ENCODE peak calls at places on chromosomes 13 and 19, in ten cellular contexts. E is HCT116, C is esophagus muscularis mucosa, K is uterus, J is body of pancreas, W is heart left ventricle, Z is A549, B is IMR-90, Q is testis, T is thyroid gland. O is an unnamed sample.

GRCh38 chr13:77360032-77360431 is 33.1 kb upstream of the MYCBP2 start:
- DNase-seq in T (no peak), J (no peak), Z (no peak), C (no peak), E (no peak), K (no peak), Q (no peak), W (no peak), B (no peak), O (no peak)

GRCh38 chr13:109628251-109628699 is 158.1 kb downstream of the IRS2 start:
- DNase-seq in W (no peak), T (no peak), B (peak; percentile 61), C (no peak), Q (no peak), E (no peak), Z (no peak), K (no peak), J (no peak), O (no peak)

GRCh38 chr19:3556978-3557460 is 367 bp downstream of the MFSD12 start:
- DNase-seq in K (no peak), Q (no peak), B (peak; percentile 35), J (peak; percentile 55), C (no peak), E (no peak), W (no peak), T (peak; percentile 64), Z (peak; percentile 46), O (peak; percentile 51)

GRCh38 chr19:40241809-40242384 is 15.4 kb upstream of the CCNP start:
- DNase-seq in J (peak; percentile 18), Z (no peak), B (no peak), W (peak; percentile 79), E (no peak), T (no peak), K (peak; percentile 75), C (no peak), Q (peak; percentile 93), O (no peak)

GRCh38 chr13:106036870-106037269 is 498.6 kb downstream of the EFNB2 start:
- DNase-seq in W (no peak), E (peak; percentile 6), Q (peak; percentile 45), C (no peak), K (no peak), J (no peak), B (no peak), Z (no peak), T (no peak), O (peak; percentile 10)

GRCh38 chr13:30819136-30819875 is 84.0 kb downstream of the ALOX5AP start:
- DNase-seq in T (no peak), J (no peak), W (no peak), B (no peak), Z (no peak), C (no peak), Q (no peak), E (no peak), K (no peak), O (no peak)

GRCh38 chr19:42280761-42281174 is 11.7 kb downstream of the CIC start:
- DNase-seq in E (no peak), J (no peak), C (no peak), T (no peak), B (peak; percentile 17), Z (no peak), W (no peak), Q (no peak), K (peak; percentile 90), O (peak; percentile 49)

GRCh38 chr19:17618919-17619318 is 63.5 kb downstream of the COLGALT1 start:
- DNase-seq in B (no peak), E (no peak), Z (no peak), K (no peak), J (no peak), W (no peak), T (no peak), C (no peak), Q (no peak), O (no peak)

GRCh38 chr13:44117351-44117750 is 237.6 kb downstream of the LACC1 start:
- DNase-seq in Q (no peak), J (no peak), C (peak; percentile 5), B (peak; percentile 48), K (no peak), T (no peak), Z (no peak), E (no peak), W (no peak), O (no peak)

GRCh38 chr13:112751617-112752016 is 61.8 kb downstream of the ATP11A start:
- DNase-seq in W (no peak), J (no peak), C (no peak), E (no peak), Q (no peak), Z (no peak), B (no peak), K (no peak), T (no peak), O (no peak)

GRCh38 chr19:54255105-54255775 is 1.8 kb downstream of the LILRB5 start:
- DNase-seq in Z (no peak), W (no peak), J (no peak), Q (no peak), K (no peak), C (no peak), T (no peak), E (no peak), B (no peak), O (no peak)

GRCh38 chr13:20499986-20500385 is 25.7 kb downstream of the CRYL1 start:
- DNase-seq in E (no peak), B (peak; percentile 7), K (no peak), W (no peak), Q (no peak), T (no peak), Z (no peak), C (no peak), J (no peak), O (no peak)

GRCh38 chr19:8577247-8577646 is at the start of gene MYO1F:
- DNase-seq in W (peak; percentile 63), E (no peak), J (peak; percentile 62), K (no peak), C (no peak), Q (peak; percentile 35), Z (no peak), T (peak; percentile 8), B (no peak), O (peak; percentile 66)
- H3K4me3 ChIP-seq in W (peak within 1 kb of the TSS; percentile 12), E (no peak within 1 kb of the TSS), J (no peak within 1 kb of the TSS), K (no peak within 1 kb of the TSS), C (peak within 1 kb of the TSS; percentile 36), Q (no peak within 1 kb of the TSS), Z (no peak within 1 kb of the TSS), T (no peak within 1 kb of the TSS), B (no peak within 1 kb of the TSS), O (peak within 1 kb of the TSS; percentile 44)

DNA sequence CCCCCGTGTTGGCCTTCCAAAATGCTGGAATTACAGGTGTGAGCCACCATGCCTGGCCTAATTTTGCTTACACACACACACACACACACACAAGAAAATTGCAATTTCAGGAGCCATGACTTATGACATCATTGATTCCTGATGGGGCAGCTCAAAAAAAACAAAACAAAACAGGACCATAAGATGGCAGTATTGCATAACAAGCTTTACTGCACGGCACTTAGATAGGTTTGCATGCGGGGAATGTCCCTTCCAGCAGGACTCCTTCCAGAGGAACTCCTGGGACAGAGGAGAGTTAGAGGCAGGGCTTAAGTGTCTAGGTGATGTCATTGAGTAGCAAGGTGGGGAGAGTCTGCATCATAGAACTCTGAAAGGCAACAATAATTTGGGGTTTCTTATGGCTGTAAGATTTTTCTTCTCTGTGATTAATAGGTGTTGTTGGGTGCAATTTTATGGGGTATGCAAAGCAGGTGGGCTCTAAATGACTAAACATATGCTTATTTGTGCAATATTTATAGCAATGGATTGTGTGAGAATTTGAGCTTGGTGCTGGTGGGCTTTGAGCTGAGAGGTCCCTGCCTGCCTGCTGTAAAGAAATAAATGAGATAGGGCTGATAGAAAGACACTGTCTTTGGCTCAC is 9.0 kb upstream of the ACSBG2 start:
- DNase-seq in K (no peak), B (peak; percentile 71), J (peak; percentile 16), Z (peak; percentile 62), C (no peak), T (no peak), E (peak; percentile 91), Q (no peak), W (no peak), O (no peak)
- TF ChIP-seq CTCF in K (no peak), B (peak; percentile 55), J (peak; percentile 28), Z (peak; percentile 55), C (no peak), T (peak; percentile 8), E (peak; percentile 33), Q (no peak), W (no peak), O (peak; percentile 37)

GRCh38 chr19:35347930-35348298 is 212 bp downstream of the FFAR1 start:
- DNase-seq in W (no peak), E (no peak), T (no peak), B (no peak), K (no peak), Z (no peak), Q (no peak), C (peak; percentile 19), J (no peak), O (no peak)

GRCh38 chr19:35350591-35350990 is 2.9 kb downstream of the FFAR1 start:
- DNase-seq in T (no peak), Q (no peak), J (peak; percentile 47), W (no peak), C (peak; percentile 70), Z (no peak), E (no peak), K (no peak), B (no peak), O (no peak)

GRCh38 chr19:35347171-35347929 is at the start of gene FFAR1:
- DNase-seq in C (peak; percentile 89), J (peak; percentile 68), E (no peak), Q (no peak), W (peak; percentile 37), B (no peak), Z (no peak), T (no peak), K (no peak), O (peak; percentile 40)

GRCh38 chr19:35349614-35350521 is 2.2 kb downstream of the FFAR1 start:
- DNase-seq in T (no peak), C (peak; percentile 50), E (no peak), B (no peak), J (no peak), Q (no peak), K (no peak), W (no peak), Z (no peak), O (no peak)

DNA sequence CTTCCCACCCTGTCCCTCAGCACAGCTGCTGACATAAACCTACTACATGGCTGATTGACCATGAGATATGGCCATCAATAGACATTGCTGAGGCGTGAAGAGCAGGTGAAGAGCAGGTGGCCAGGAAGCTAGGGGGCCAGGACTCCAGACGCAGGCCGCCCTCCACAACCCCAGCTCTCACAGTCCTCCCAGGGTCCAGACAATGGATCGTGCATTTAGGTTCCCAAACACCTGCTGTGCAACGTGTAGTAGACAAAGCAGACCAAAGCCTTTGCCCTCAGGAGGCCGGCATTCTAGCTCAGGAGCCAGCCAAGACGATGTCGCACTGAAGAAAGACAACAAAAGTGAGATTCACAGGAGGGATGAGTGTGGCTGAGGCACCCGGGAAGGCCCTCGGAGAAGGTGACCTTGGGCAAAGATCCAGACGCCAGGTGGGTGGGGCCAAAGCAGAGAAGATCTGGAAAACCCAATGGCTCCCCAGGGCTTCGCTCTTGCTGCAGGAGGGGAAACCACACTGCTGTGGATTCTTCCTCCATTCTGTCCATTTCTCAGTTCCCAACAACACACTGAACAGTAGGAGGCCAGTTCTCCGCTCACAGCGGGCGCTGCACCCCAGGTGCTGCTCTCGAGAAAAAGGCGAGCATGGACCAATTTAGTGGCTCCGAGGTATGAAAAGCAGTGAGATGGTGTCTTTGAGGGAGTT is 1.4 kb downstream of the FFAR1 start:
- DNase-seq in W (no peak), K (no peak), E (no peak), Z (no peak), J (no peak), T (no peak), Q (peak; percentile 62), B (no peak), C (peak; percentile 72), O (no peak)
- TF ChIP-seq POLR2A in W (no peak), K (no peak), E (no peak), Z (no peak), J (no peak), T (no peak), Q (no peak), B (no peak), C (no peak), O (no peak)

GRCh38 chr13:70424928-70425327 is 316.7 kb upstream of the KLHL1 start:
- DNase-seq in T (no peak), E (no peak), J (no peak), K (no peak), Z (no peak), W (no peak), C (no peak), Q (no peak), B (no peak), O (no peak)
- H3K4me3 ChIP-seq in T (no peak overlapping the region), E (no peak overlapping the region), J (no peak overlapping the region), K (no peak overlapping the region), Z (no peak overlapping the region), W (no peak overlapping the region), C (no peak overlapping the region), Q (no peak overlapping the region), B (no peak overlapping the region), O (no peak overlapping the region)